ENCODE peak calls at places on chromosome 22, in five cellular contexts. I is Peyer's patch, L is fibroblast of lung, A is IMR-90, K is testis. E is an unnamed sample.

GRCh38 chr22:32644252-32645100 is 157.0 kb upstream of the TIMP3 start:
- DNase-seq in I (peak), L (peak), A (peak), K (no peak), E (no peak)

GRCh38 chr22:39380331-39380730 is 19.2 kb upstream of the TAB1 start:
- DNase-seq in I (no peak), L (no peak), A (no peak), K (no peak), E (no peak)

GRCh38 chr22:45418770-45419138 is 5.3 kb downstream of the RIBC2 start:
- DNase-seq in I (no peak), L (no peak), A (no peak), K (no peak), E (no peak)

GRCh38 chr22:37643225-37643847 is 3.9 kb downstream of the SH3BP1 start:
- DNase-seq in I (peak), L (peak), A (peak), K (peak), E (peak)

GRCh38 chr22:47334596-47334995 is 572.1 kb downstream of the TBC1D22A start:
- DNase-seq in I (no peak), L (no peak), A (no peak), K (no peak), E (no peak)

GRCh38 chr22:32535531-32536190 is 61.0 kb downstream of the FBXO7 start:
- DNase-seq in I (no peak), L (no peak), A (no peak), K (no peak), E (no peak)

GRCh38 chr22:37082251-37082650 is 27.3 kb downstream of the TMPRSS6 start:
- DNase-seq in I (no peak), L (no peak), A (peak), K (no peak), E (no peak)

GRCh38 chr22:25172153-25172552 is 27.5 kb upstream of the CRYBB3 start:
- DNase-seq in I (no peak), L (no peak), A (no peak), K (peak), E (no peak)

GRCh38 chr22:49292909-49293308 is 534.8 kb downstream of the BRD1 start:
- DNase-seq in I (no peak), L (no peak), A (no peak), K (peak), E (no peak)

GRCh38 chr22:11628651-11629511 is 3899.1 kb upstream of the OR11H1 start:
- DNase-seq in I (no peak), L (no peak), A (no peak), K (no peak), E (no peak)

GRCh38 chr22:39598017-39598965 is 27.7 kb downstream of the CACNA1I start:
- DNase-seq in I (peak), L (no peak), A (no peak), K (peak), E (peak)

GRCh38 chr22:43945632-43946390 is 9.4 kb upstream of the SAMM50 start:
- DNase-seq in I (peak), L (peak), A (peak), K (peak), E (peak)

GRCh38 chr22:49272546-49273125 is 555.0 kb downstream of the BRD1 start:
- DNase-seq in I (no peak), L (no peak), A (no peak), K (no peak), E (no peak)

GRCh38 chr22:44723801-44724200 is 21.8 kb downstream of the PRR5 start:
- DNase-seq in I (no peak), L (peak), A (peak), K (no peak), E (no peak)

GRCh38 chr22:17547995-17548755 is 15.1 kb upstream of the SLC25A18 start:
- DNase-seq in I (no peak), L (no peak), A (no peak), K (no peak), E (no peak)

GRCh38 chr22:46737976-46738641 is at the start of gene CERK:
- DNase-seq in I (peak), L (peak), A (peak), K (peak), E (peak)

GRCh38 chr22:41261541-41262249 is 21.0 kb upstream of the CHADL start:
- DNase-seq in I (no peak), L (no peak), A (no peak), K (no peak), E (no peak)

GRCh38 chr22:46287873-46288751 is 8.6 kb upstream of the GTSE1 start:
- DNase-seq in I (peak), L (no peak), A (no peak), K (no peak), E (peak)

GRCh38 chr22:32717337-32718240 is 83.9 kb upstream of the TIMP3 start:
- DNase-seq in I (no peak), L (peak), A (peak), K (no peak), E (no peak)

GRCh38 chr22:32518848-32519247 is 44.2 kb downstream of the FBXO7 start:
- DNase-seq in I (no peak), L (no peak), A (no peak), K (no peak), E (no peak)

GRCh38 chr22:17074648-17075002 is 10.2 kb upstream of the IL17RA start:
- DNase-seq in I (no peak), L (peak), A (peak), K (no peak), E (no peak)

GRCh38 chr22:39954584-39955055 is 5.6 kb upstream of the TMA7B start:
- DNase-seq in I (no peak), L (peak), A (peak), K (peak), E (no peak)

GRCh38 chr22:46040471-46041465 is 63.8 kb upstream of the WNT7B start:
- DNase-seq in I (no peak), L (no peak), A (no peak), K (peak), E (no peak)

GRCh38 chr22:38423512-38424503 is 31.2 kb downstream of the KCNJ4 start:
- DNase-seq in I (no peak), L (no peak), A (no peak), K (no peak), E (no peak)

GRCh38 chr22:50527921-50528681 is 1.7 kb downstream of the TYMP start:
- DNase-seq in I (no peak), L (no peak), A (no peak), K (no peak), E (no peak)

GRCh38 chr22:39471421-39472141 is 14.8 kb downstream of the MGAT3 start:
- DNase-seq in I (peak), L (peak), A (peak), K (no peak), E (no peak)

GRCh38 chr22:25960375-25960774 is 208.9 kb upstream of the SEZ6L start:
- DNase-seq in I (no peak), L (no peak), A (no peak), K (no peak), E (no peak)

GRCh38 chr22:40070701-40071100 is 75.9 kb downstream of the FAM83F start:
- DNase-seq in I (no peak), L (peak), A (no peak), K (no peak), E (no peak)

GRCh38 chr22:39173787-39174497 is 21.5 kb upstream of the CBX7 start:
- DNase-seq in I (peak), L (no peak), A (no peak), K (no peak), E (peak)

GRCh38 chr22:29370556-29370955 is 17.8 kb downstream of the AP1B1 start:
- DNase-seq in I (no peak), L (no peak), A (no peak), K (no peak), E (no peak)
- TF ChIP-seq CTCF in I (no peak), L (no peak), A (no peak), K (no peak), E (no peak)

GRCh38 chr22:23565288-23565941 is 14.7 kb downstream of the IGLL1 start:
- DNase-seq in I (no peak), L (no peak), A (no peak), K (no peak), E (no peak)
- TF ChIP-seq CTCF in I (no peak), L (no peak), A (no peak), K (no peak), E (no peak)

DNA sequence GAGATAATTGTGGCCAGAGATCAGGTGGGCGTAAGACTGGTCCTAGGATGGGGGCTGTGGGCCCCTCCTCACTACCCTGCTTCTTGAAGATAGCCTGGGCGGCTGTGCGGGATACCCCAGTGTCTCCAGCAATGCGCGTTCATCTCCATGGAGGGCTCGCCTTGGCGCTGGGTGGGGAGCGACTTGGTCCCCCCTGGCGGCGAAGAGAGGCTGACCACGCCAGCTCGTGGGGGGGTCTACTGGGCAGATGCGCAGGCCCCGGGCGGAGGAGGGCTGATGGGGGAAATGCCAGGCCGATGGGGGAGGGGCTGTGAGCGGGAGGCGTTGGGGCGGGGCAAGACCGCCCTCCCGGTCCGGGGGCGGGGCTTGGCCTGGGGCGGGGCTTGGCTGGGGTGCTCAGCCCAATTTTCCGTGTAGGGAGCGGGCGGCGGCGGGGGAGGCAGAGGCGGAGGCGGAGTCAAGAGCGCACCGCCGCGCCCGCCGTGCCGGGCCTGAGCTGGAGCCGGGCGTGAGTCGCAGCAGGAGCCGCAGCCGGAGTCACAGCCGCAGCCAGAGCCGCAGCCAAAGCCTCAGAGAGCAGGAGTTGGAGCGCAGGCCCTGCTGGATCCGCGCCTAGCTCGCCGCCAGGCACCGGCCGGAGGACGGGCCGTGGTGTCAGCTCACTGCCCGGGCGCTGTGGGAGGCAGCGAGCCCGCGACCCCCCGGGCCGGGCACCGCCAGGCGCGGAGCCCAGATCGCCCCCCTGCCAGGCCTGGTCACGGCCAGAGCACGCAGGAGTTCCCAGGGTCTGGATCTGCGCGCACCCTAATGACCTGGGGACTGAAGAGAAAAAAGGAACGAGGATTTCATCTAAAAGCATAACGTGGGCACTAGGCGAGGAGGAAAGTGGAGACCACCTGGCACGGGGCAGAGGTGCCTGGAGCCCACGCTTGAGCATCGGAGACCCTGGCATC is at the start of gene SLC35E4:
- DNase-seq in I (peak), L (peak), A (peak), K (peak), E (peak)
- TF ChIP-seq CTCF in I (no peak), L (no peak), A (peak), K (no peak), E (no peak)

GRCh38 chr22:42324566-42324965 is 54.1 kb upstream of the TCF20 start:
- DNase-seq in I (no peak), L (no peak), A (no peak), K (no peak), E (no peak)
- TF ChIP-seq CTCF in I (no peak), L (no peak), A (no peak), K (no peak), E (no peak)

DNA sequence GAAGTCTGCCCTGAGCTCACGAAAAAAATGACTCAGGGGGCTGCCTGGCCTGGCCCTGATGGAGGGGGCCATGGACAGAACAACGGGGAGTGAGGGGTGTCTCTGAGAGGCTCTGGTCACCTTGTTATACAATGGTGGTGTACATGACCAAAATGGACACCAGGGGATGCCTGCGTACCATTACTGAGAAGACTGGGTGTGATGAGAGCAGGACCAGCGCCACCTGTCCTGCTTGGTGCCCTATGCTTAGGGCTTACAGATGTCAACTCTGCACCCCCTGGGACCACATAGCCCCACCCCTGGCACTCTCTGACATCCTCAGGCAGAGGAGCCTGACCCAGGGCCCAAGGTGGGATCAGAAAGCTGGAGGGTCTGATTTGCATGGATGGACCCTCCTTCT is 104.8 kb downstream of the ZNF280B start:
- DNase-seq in I (no peak), L (no peak), A (no peak), K (no peak), E (no peak)
- TF ChIP-seq CTCF in I (no peak), L (no peak), A (no peak), K (no peak), E (no peak)

GRCh38 chr22:19125474-19126308 is 3.5 kb upstream of the DGCR2 start:
- DNase-seq in I (no peak), L (no peak), A (no peak), K (no peak), E (no peak)

GRCh38 chr22:19124377-19124776 is 2.2 kb upstream of the DGCR2 start:
- DNase-seq in I (no peak), L (no peak), A (no peak), K (no peak), E (no peak)

GRCh38 chr22:19126309-19126666 is 4.1 kb upstream of the DGCR2 start:
- DNase-seq in I (no peak), L (no peak), A (no peak), K (no peak), E (no peak)

GRCh38 chr22:19123936-19124335 is 1.7 kb upstream of the DGCR2 start:
- DNase-seq in I (no peak), L (no peak), A (no peak), K (no peak), E (no peak)

DNA sequence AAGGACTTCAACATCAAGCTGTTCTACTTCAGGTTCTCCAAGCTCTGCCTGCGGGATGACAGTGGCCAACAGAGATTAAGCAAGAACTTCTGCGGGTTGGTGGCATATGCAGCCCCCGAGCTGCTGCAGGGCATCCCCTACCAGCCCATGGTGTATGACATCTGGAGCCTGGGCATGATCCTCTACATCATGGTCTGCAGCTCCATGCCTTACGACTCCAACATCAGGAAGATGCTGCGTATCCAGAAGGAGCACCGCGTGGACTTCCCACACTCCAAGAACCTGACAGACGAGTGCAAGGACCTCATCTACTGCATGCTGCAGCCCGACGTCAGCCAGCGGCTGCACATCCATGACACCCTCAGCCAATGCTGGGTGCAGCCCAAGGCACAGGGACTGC is 2.8 kb upstream of the DGCR2 start:
- DNase-seq in I (no peak), L (no peak), A (no peak), K (no peak), E (no peak)
- TF ChIP-seq CTCF in I (no peak), L (no peak), A (no peak), K (no peak), E (no peak)

GRCh38 chr22:30421695-30422480 is 3.7 kb upstream of the MTFP1 start:
- DNase-seq in I (no peak), L (no peak), A (no peak), K (no peak), E (no peak)

GRCh38 chr22:30424471-30425326 is 869 bp upstream of the MTFP1 start:
- DNase-seq in I (no peak), L (no peak), A (peak), K (no peak), E (no peak)

GRCh38 chr22:30423959-30424380 is 1.6 kb upstream of the MTFP1 start:
- DNase-seq in I (peak), L (peak), A (peak), K (peak), E (peak)

GRCh38 chr22:30422481-30423295 is 2.9 kb upstream of the MTFP1 start:
- DNase-seq in I (peak), L (peak), A (peak), K (peak), E (no peak)

DNA sequence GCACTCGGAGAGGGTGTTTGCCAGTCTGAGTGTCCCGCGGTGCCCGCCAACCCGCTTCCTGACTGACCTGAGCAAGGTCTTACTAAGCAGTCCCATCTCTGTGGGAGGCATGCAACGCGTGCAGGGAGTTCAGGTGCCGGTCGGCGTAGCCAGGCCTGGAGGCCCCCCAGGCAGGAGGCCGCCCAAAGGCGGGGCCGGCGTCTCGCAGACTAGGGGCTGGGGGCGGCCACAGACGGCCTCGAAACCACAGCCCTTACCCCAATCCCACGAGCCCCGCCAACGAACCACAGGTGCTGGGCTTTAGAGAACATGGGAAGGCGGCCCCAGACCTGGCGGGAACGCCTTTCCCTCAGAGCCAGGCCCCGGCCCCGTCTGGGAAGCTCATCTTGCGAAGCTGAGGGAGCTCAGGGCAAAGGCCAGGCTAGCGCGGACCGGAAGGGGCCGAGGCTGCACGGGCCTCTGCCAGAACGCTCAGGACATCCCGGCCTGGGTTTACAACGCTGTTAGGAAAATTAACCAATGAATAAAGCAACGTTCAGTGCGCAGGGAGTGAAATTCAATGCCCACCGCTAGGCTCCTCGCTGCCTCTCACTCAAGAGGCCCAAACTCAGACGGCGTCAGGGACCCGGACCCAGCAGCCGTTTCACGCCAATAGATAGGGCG is 2.1 kb upstream of the MTFP1 start:
- DNase-seq in I (peak), L (no peak), A (no peak), K (peak), E (no peak)
- TF ChIP-seq CTCF in I (no peak), L (no peak), A (no peak), K (no peak), E (no peak)

GRCh38 chr22:27609411-27610029 is 192.0 kb downstream of the MN1 start:
- DNase-seq in I (no peak), L (no peak), A (no peak), K (no peak), E (no peak)

GRCh38 chr22:27603111-27603822 is 198.3 kb downstream of the MN1 start:
- DNase-seq in I (no peak), L (no peak), A (no peak), K (no peak), E (no peak)

GRCh38 chr22:27603823-27604190 is 197.7 kb downstream of the MN1 start:
- DNase-seq in I (no peak), L (peak), A (no peak), K (no peak), E (no peak)

GRCh38 chr22:27602390-27602789 is 199.2 kb downstream of the MN1 start:
- DNase-seq in I (no peak), L (no peak), A (no peak), K (peak), E (no peak)

GRCh38 chr22:27605390-27605789 is 196.2 kb downstream of the MN1 start:
- DNase-seq in I (no peak), L (no peak), A (no peak), K (no peak), E (no peak)
- TF ChIP-seq CTCF in I (no peak), L (no peak), A (no peak), K (no peak), E (no peak)

GRCh38 chr22:19292262-19293230 is 1.0 kb upstream of the CLTCL1 start:
- DNase-seq in I (no peak), L (no peak), A (no peak), K (peak), E (peak)

GRCh38 chr22:19290400-19291217 is 910 bp downstream of the CLTCL1 start:
- DNase-seq in I (no peak), L (no peak), A (no peak), K (no peak), E (no peak)

GRCh38 chr22:19291580-19292261 is at the start of gene CLTCL1:
- DNase-seq in I (peak), L (peak), A (peak), K (peak), E (peak)

GRCh38 chr22:19291218-19291579 is 320 bp downstream of the CLTCL1 start:
- DNase-seq in I (peak), L (no peak), A (no peak), K (peak), E (no peak)

GRCh38 chr22:19295733-19296132 is 4.2 kb upstream of the CLTCL1 start:
- DNase-seq in I (no peak), L (no peak), A (no peak), K (no peak), E (no peak)
- TF ChIP-seq CTCF in I (no peak), L (no peak), A (no peak), K (no peak), E (no peak)

DNA sequence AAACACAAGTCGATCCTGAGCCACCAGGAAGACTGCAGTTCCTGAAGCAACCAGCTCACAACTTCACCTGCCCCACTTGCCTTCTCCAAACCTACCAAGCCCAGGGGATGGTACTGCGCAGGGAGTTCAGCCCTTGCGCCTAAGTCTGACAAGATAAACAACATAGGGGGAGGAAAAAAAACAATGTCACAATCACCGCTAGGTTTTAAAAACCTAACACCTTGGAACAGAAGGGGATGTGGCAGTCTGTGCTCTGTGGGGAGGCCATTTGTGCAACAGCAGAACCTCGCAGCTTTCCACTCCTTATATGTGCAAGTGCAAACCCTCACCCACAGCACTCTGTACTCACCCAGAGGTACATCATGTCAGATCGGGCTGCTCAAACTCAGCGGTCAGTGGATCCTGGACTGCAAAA is 134.2 kb downstream of the RBFOX2 start:
- DNase-seq in I (no peak), L (no peak), A (no peak), K (peak), E (peak)
- TF ChIP-seq CTCF in I (no peak), L (no peak), A (no peak), K (peak), E (no peak)

E was measured in natural killer cell.